ENCODE peak calls at places on chromosomes 2 and 18, in seven cellular contexts. One of them, this sample, is unnamed.

GRCh38 chr18:24766376-24766775 is 305.9 kb downstream of the HRH4 start:
- DNase-seq in body of pancreas: no peak
- DNase-seq in upper lobe of right lung: no peak
- DNase-seq in CD8-positive, alpha-beta memory T cell: no peak
- DNase-seq in lung: no peak
- DNase-seq in aorta: no peak
- DNase-seq in uterus: no peak
- DNase-seq in this sample: no peak

GRCh38 chr2:156486175-156486574 is 50.0 kb downstream of the GPD2 start:
- DNase-seq in aorta: no peak
- DNase-seq in CD8-positive, alpha-beta memory T cell: no peak
- DNase-seq in body of pancreas: no peak
- DNase-seq in upper lobe of right lung: no peak
- DNase-seq in uterus: no peak
- DNase-seq in lung: no peak
- DNase-seq in this sample: no peak

GRCh38 chr2:113910110-113910717 is 20.3 kb downstream of the ACTR3 start:
- DNase-seq in uterus: no peak
- DNase-seq in lung: no peak
- DNase-seq in CD8-positive, alpha-beta memory T cell: no peak
- DNase-seq in body of pancreas: no peak
- DNase-seq in aorta: no peak
- DNase-seq in upper lobe of right lung: no peak
- DNase-seq in this sample: no peak

GRCh38 chr18:75691483-75691882 is 264.0 kb upstream of the SMIM21 start:
- DNase-seq in body of pancreas: no peak
- DNase-seq in uterus: no peak
- DNase-seq in CD8-positive, alpha-beta memory T cell: no peak
- DNase-seq in upper lobe of right lung: no peak
- DNase-seq in lung: no peak
- DNase-seq in aorta: no peak
- DNase-seq in this sample: no peak

GRCh38 chr2:37201766-37202165 is 5.5 kb downstream of the CEBPZOS start:
- DNase-seq in body of pancreas: no peak
- DNase-seq in CD8-positive, alpha-beta memory T cell: peak; percentile 6
- DNase-seq in upper lobe of right lung: no peak
- DNase-seq in lung: no peak
- DNase-seq in uterus: no peak
- DNase-seq in aorta: no peak
- DNase-seq in this sample: no peak

GRCh38 chr2:203583696-203584095 is 48.6 kb upstream of the RAPH1 start:
- DNase-seq in upper lobe of right lung: no peak
- DNase-seq in aorta: peak; percentile 61
- DNase-seq in CD8-positive, alpha-beta memory T cell: no peak
- DNase-seq in uterus: no peak
- DNase-seq in lung: no peak
- DNase-seq in body of pancreas: no peak
- DNase-seq in this sample: no peak

GRCh38 chr2:98907385-98907784 is 28.6 kb downstream of the CRACDL start:
- DNase-seq in upper lobe of right lung: peak; percentile 8
- DNase-seq in uterus: no peak
- DNase-seq in aorta: no peak
- DNase-seq in lung: peak; percentile 6
- DNase-seq in body of pancreas: no peak
- DNase-seq in CD8-positive, alpha-beta memory T cell: no peak
- DNase-seq in this sample: no peak

GRCh38 chr2:226184940-226185575 is 614.6 kb downstream of the IRS1 start:
- DNase-seq in body of pancreas: no peak
- DNase-seq in lung: no peak
- DNase-seq in upper lobe of right lung: no peak
- DNase-seq in CD8-positive, alpha-beta memory T cell: no peak
- DNase-seq in uterus: no peak
- DNase-seq in aorta: no peak
- DNase-seq in this sample: no peak

GRCh38 chr2:112831380-112831930 is 5.1 kb downstream of the IL1B start:
- DNase-seq in CD8-positive, alpha-beta memory T cell: no peak
- DNase-seq in aorta: no peak
- DNase-seq in upper lobe of right lung: no peak
- DNase-seq in body of pancreas: no peak
- DNase-seq in lung: no peak
- DNase-seq in uterus: no peak
- DNase-seq in this sample: no peak

GRCh38 chr18:69152436-69152835 is 248.3 kb upstream of the DOK6 start:
- DNase-seq in aorta: no peak
- DNase-seq in body of pancreas: no peak
- DNase-seq in CD8-positive, alpha-beta memory T cell: no peak
- DNase-seq in uterus: no peak
- DNase-seq in upper lobe of right lung: no peak
- DNase-seq in lung: no peak
- DNase-seq in this sample: no peak

GRCh38 chr2:114219501-114219900 is 222.9 kb upstream of the DPP10 start:
- DNase-seq in uterus: no peak
- DNase-seq in lung: no peak
- DNase-seq in body of pancreas: no peak
- DNase-seq in aorta: no peak
- DNase-seq in CD8-positive, alpha-beta memory T cell: no peak
- DNase-seq in upper lobe of right lung: no peak
- DNase-seq in this sample: no peak

GRCh38 chr2:83705146-83705545 is 753.9 kb downstream of the SUCLG1 start:
- DNase-seq in body of pancreas: no peak
- DNase-seq in upper lobe of right lung: no peak
- DNase-seq in uterus: no peak
- DNase-seq in lung: no peak
- DNase-seq in CD8-positive, alpha-beta memory T cell: no peak
- DNase-seq in aorta: no peak
- DNase-seq in this sample: no peak

GRCh38 chr18:33169218-33169617 is 271.3 kb downstream of the CCDC178 start:
- DNase-seq in aorta: no peak
- DNase-seq in lung: no peak
- DNase-seq in upper lobe of right lung: no peak
- DNase-seq in uterus: no peak
- DNase-seq in CD8-positive, alpha-beta memory T cell: no peak
- DNase-seq in body of pancreas: no peak
- DNase-seq in this sample: no peak

GRCh38 chr18:8480506-8481328 is 128.5 kb upstream of the RAB12 start:
- DNase-seq in aorta: no peak
- DNase-seq in body of pancreas: peak; percentile 51
- DNase-seq in uterus: no peak
- DNase-seq in lung: no peak
- DNase-seq in CD8-positive, alpha-beta memory T cell: no peak
- DNase-seq in upper lobe of right lung: no peak
- DNase-seq in this sample: no peak

GRCh38 chr2:115214050-115214449 is 771.6 kb downstream of the DPP10 start:
- DNase-seq in aorta: no peak
- DNase-seq in body of pancreas: no peak
- DNase-seq in lung: no peak
- DNase-seq in uterus: no peak
- DNase-seq in upper lobe of right lung: no peak
- DNase-seq in CD8-positive, alpha-beta memory T cell: no peak
- DNase-seq in this sample: no peak

GRCh38 chr2:51559026-51559425 is 527.1 kb upstream of the NRXN1 start:
- DNase-seq in upper lobe of right lung: no peak
- DNase-seq in uterus: no peak
- DNase-seq in aorta: no peak
- DNase-seq in CD8-positive, alpha-beta memory T cell: no peak
- DNase-seq in lung: no peak
- DNase-seq in body of pancreas: no peak
- DNase-seq in this sample: no peak

GRCh38 chr18:55283309-55283708 is 304.7 kb downstream of the TCF4 start:
- DNase-seq in lung: no peak
- DNase-seq in body of pancreas: no peak
- DNase-seq in aorta: no peak
- DNase-seq in upper lobe of right lung: no peak
- DNase-seq in CD8-positive, alpha-beta memory T cell: no peak
- DNase-seq in uterus: no peak
- DNase-seq in this sample: no peak

GRCh38 chr18:2087877-2088673 is 483.2 kb downstream of the METTL4 start:
- DNase-seq in CD8-positive, alpha-beta memory T cell: no peak
- DNase-seq in aorta: no peak
- DNase-seq in uterus: no peak
- DNase-seq in body of pancreas: peak; percentile 12
- DNase-seq in lung: no peak
- DNase-seq in upper lobe of right lung: no peak
- DNase-seq in this sample: peak; percentile 77

GRCh38 chr18:30920356-30920755 is 122.2 kb downstream of the DSC3 start:
- DNase-seq in uterus: no peak
- DNase-seq in lung: no peak
- DNase-seq in body of pancreas: no peak
- DNase-seq in aorta: no peak
- DNase-seq in CD8-positive, alpha-beta memory T cell: no peak
- DNase-seq in upper lobe of right lung: no peak
- DNase-seq in this sample: no peak

GRCh38 chr2:37506407-37507068 is 162.1 kb downstream of the QPCT start:
- DNase-seq in CD8-positive, alpha-beta memory T cell: no peak
- DNase-seq in aorta: no peak
- DNase-seq in upper lobe of right lung: no peak
- DNase-seq in body of pancreas: peak; percentile 2
- DNase-seq in uterus: peak; percentile 30
- DNase-seq in lung: no peak
- DNase-seq in this sample: no peak

GRCh38 chr2:170362895-170363582 is 185.1 kb downstream of the MYO3B start:
- DNase-seq in uterus: no peak
- DNase-seq in upper lobe of right lung: no peak
- DNase-seq in lung: no peak
- DNase-seq in aorta: no peak
- DNase-seq in body of pancreas: no peak
- DNase-seq in CD8-positive, alpha-beta memory T cell: no peak
- DNase-seq in this sample: no peak

DNA sequence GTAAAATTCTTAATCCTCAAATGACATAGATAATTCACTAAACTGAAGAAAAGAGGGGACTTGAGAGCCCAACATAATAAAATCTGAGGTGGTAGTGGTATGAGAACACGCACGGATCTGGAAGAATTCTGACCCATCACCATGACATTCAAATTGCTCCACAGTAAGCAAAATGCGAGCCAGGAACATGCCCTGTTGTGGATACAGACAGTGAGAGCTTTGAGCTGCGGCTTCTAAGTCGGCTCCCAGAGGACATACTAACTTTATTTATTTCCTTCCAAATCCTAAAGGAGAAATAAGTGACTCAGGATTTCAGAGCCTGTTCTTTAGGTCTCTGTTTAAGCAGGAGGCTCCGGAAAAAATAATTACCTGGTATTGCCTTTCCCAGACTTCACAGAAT is 143.4 kb upstream of the SMAD7 start:
- DNase-seq in CD8-positive, alpha-beta memory T cell: no peak
- DNase-seq in lung: no peak
- DNase-seq in aorta: no peak
- DNase-seq in uterus: no peak
- DNase-seq in upper lobe of right lung: no peak
- DNase-seq in body of pancreas: no peak
- DNase-seq in this sample: no peak
- H3K4me1 ChIP-seq in CD8-positive, alpha-beta memory T cell: no peaks in the 10 kb centered on the region
- H3K4me1 ChIP-seq in lung: no peaks in the 10 kb centered on the region
- H3K4me1 ChIP-seq in aorta: peaks cover 2% of the 10 kb centered on the region
- H3K4me1 ChIP-seq in uterus: no peaks in the 10 kb centered on the region
- H3K4me1 ChIP-seq in upper lobe of right lung: no peaks in the 10 kb centered on the region
- H3K4me1 ChIP-seq in body of pancreas: peaks cover 8% of the 10 kb centered on the region
- H3K4me1 ChIP-seq in this sample: no peaks in the 10 kb centered on the region

GRCh38 chr2:201276511-201276910 is 16.2 kb downstream of the CASP8 start:
- DNase-seq in uterus: no peak
- DNase-seq in body of pancreas: no peak
- DNase-seq in CD8-positive, alpha-beta memory T cell: no peak
- DNase-seq in aorta: no peak
- DNase-seq in lung: no peak
- DNase-seq in upper lobe of right lung: no peak
- DNase-seq in this sample: no peak
- H3K27ac ChIP-seq in uterus: no peak overlapping the region
- H3K27ac ChIP-seq in body of pancreas: no peak overlapping the region
- H3K27ac ChIP-seq in CD8-positive, alpha-beta memory T cell: no peak overlapping the region
- H3K27ac ChIP-seq in aorta: no peak overlapping the region
- H3K27ac ChIP-seq in lung: no peak overlapping the region
- H3K27ac ChIP-seq in upper lobe of right lung: no peak overlapping the region
- H3K27ac ChIP-seq in this sample: no peak overlapping the region

DNA sequence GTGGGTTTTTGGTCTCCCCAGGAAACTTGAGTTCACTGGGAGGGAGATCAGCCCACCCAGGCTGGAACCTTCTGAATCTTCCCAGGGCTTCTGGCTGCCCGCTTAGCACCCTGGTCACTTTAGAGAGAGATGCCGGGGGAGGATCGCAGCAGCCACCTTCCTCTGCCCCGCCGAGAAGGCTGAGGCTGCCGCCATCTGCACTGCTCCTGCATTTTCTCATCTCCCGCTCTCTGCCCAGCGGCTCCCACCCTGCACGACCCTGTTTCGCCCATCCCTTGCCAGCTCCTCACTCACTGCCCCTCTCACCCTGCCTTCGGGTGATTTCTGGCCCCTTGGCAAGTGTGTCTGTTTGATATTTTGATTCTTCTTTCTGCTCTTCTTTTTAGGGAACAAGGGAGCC is 82.6 kb upstream of the ATG16L1 start:
- DNase-seq in uterus: no peak
- DNase-seq in body of pancreas: no peak
- DNase-seq in aorta: peak; percentile 26
- DNase-seq in CD8-positive, alpha-beta memory T cell: no peak
- DNase-seq in upper lobe of right lung: no peak
- DNase-seq in lung: no peak
- DNase-seq in this sample: no peak
- H3K9me3 ChIP-seq in uterus: no peaks in the 10 kb centered on the region
- H3K9me3 ChIP-seq in body of pancreas: no peaks in the 10 kb centered on the region
- H3K9me3 ChIP-seq in aorta: no peaks in the 10 kb centered on the region
- H3K9me3 ChIP-seq in CD8-positive, alpha-beta memory T cell: no peaks in the 10 kb centered on the region
- H3K9me3 ChIP-seq in upper lobe of right lung: no peaks in the 10 kb centered on the region
- H3K9me3 ChIP-seq in lung: no peaks in the 10 kb centered on the region
- H3K9me3 ChIP-seq in this sample: no peaks in the 10 kb centered on the region

DNA sequence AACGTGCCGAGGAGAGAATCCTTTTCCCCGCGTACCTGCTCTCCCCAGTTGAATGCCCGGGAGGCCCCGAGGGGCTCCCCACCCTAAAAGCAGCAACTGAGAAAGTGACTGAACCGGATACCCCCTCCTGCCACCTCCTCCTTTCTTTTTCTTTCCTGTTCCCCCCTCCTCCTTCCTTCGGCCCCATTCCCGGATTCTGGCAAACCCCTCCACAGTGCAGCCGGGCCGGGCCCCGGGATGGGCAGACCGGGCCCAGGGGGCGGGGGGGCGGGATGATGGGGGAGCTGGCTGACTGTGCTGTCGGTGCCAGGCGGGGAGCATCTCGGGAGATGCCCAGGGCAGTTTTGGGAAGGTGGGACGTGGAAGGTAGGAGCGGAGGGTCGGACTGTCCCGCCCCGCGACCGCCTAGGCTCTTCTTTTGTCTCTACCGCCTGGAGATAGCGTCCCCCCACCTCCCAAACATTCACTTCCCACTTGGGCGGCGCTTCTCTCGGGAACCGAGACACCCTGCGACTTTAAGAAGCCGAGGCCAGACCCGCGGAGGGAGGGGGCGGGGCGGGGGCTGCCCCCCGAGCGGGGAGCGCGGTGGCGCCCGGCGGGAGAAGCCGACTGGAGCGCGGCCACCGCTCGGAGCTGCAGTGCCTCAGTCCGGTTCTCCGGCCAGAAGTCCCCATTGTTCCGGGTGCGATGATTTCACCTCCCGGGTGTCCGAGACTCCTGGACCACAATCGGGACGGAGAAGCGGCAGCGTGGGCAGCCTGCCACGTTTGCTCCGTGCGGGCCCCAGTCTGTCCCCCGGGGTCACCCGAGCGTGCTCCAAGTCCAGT is 8.2 kb downstream of the DLX2 start:
- DNase-seq in CD8-positive, alpha-beta memory T cell: no peak
- DNase-seq in uterus: no peak
- DNase-seq in body of pancreas: no peak
- DNase-seq in lung: no peak
- DNase-seq in upper lobe of right lung: no peak
- DNase-seq in aorta: no peak
- DNase-seq in this sample: no peak
- H3K4me1 ChIP-seq in CD8-positive, alpha-beta memory T cell: peaks cover 49% of the 10 kb centered on the region
- H3K4me1 ChIP-seq in uterus: no peaks in the 10 kb centered on the region
- H3K4me1 ChIP-seq in body of pancreas: peaks cover 42% of the 10 kb centered on the region
- H3K4me1 ChIP-seq in lung: peaks cover 5% of the 10 kb centered on the region
- H3K4me1 ChIP-seq in upper lobe of right lung: peaks cover 44% of the 10 kb centered on the region
- H3K4me1 ChIP-seq in aorta: no peaks in the 10 kb centered on the region
- H3K4me1 ChIP-seq in this sample: no peaks in the 10 kb centered on the region

This sample was measured in right atrium auricular region.